ENCODE peak calls at places on chromosomes 4 and X, in seven cellular contexts. O, U, W, R, E, M and G are unnamed samples.

GRCh38 chrX:66731398-66731797 is 92.5 kb upstream of the EDA2R start:
- DNase-seq in O (no peak), U (peak), W (no peak), R (no peak), E (no peak), M (peak), G (peak)

GRCh38 chr4:8038702-8039251 is 99.1 kb upstream of the AFAP1 start:
- DNase-seq in O (no peak), U (no peak), W (no peak), R (no peak), E (no peak), M (no peak), G (no peak)

GRCh38 chr4:26839534-26839951 is 21.1 kb upstream of the STIM2 start:
- DNase-seq in O (no peak), U (no peak), W (peak), R (no peak), E (no peak), M (no peak), G (no peak)

GRCh38 chrX:132077414-132077813 is 50.4 kb downstream of the FRMD7 start:
- DNase-seq in O (no peak), U (no peak), W (no peak), R (no peak), E (no peak), M (peak), G (peak)

GRCh38 chrX:38166478-38167083 is 54.1 kb downstream of the SRPX start:
- DNase-seq in O (no peak), U (peak), W (no peak), R (no peak), E (peak), M (peak), G (no peak)

GRCh38 chr4:952881-953573 is 20.3 kb downstream of the DGKQ start:
- DNase-seq in O (no peak), U (no peak), W (no peak), R (no peak), E (no peak), M (no peak), G (no peak)

GRCh38 chrX:150146271-150146888 is 208.1 kb upstream of the EOLA2 start:
- DNase-seq in O (no peak), U (no peak), W (no peak), R (no peak), E (no peak), M (no peak), G (no peak)

GRCh38 chrX:109498434-109498833 is 16.5 kb upstream of the GUCY2F start:
- DNase-seq in O (no peak), U (no peak), W (no peak), R (no peak), E (no peak), M (no peak), G (no peak)

GRCh38 chr4:6008092-6008551 is 10.1 kb downstream of the C4orf50 start:
- DNase-seq in O (no peak), U (peak), W (no peak), R (no peak), E (no peak), M (no peak), G (no peak)

GRCh38 chr4:108172231-108172779 is 3.6 kb upstream of the LEF1 start:
- DNase-seq in O (no peak), U (no peak), W (no peak), R (no peak), E (no peak), M (no peak), G (no peak)

GRCh38 chrX:108735680-108736508 is 469 bp downstream of the IRS4 start:
- DNase-seq in O (no peak), U (no peak), W (no peak), R (no peak), E (no peak), M (no peak), G (no peak)

GRCh38 chr4:89797117-89797516 is 39.8 kb downstream of the SNCA start:
- DNase-seq in O (no peak), U (no peak), W (no peak), R (no peak), E (no peak), M (no peak), G (no peak)

GRCh38 chr4:13921805-13922204 is 294.3 kb upstream of the BOD1L1 start:
- DNase-seq in O (no peak), U (no peak), W (no peak), R (no peak), E (no peak), M (peak), G (no peak)

GRCh38 chr4:789571-790465 is 36.1 kb downstream of the CPLX1 start:
- DNase-seq in O (no peak), U (no peak), W (no peak), R (no peak), E (no peak), M (no peak), G (no peak)

GRCh38 chr4:7557447-7557846 is 122.7 kb upstream of the PSAPL1 start:
- DNase-seq in O (no peak), U (no peak), W (no peak), R (no peak), E (no peak), M (peak), G (no peak)

GRCh38 chrX:101190736-101191135 is 28.9 kb upstream of the DRP2 start:
- DNase-seq in O (no peak), U (no peak), W (no peak), R (no peak), E (no peak), M (no peak), G (no peak)

GRCh38 chr4:70277121-70277520 is 34.7 kb downstream of the CSN3 start:
- DNase-seq in O (no peak), U (no peak), W (no peak), R (no peak), E (no peak), M (no peak), G (no peak)

GRCh38 chrX:28854637-28855036 is 267.4 kb downstream of the IL1RAPL1 start:
- DNase-seq in O (no peak), U (no peak), W (no peak), R (no peak), E (no peak), M (no peak), G (no peak)

GRCh38 chr4:26860922-26861433 is 337 bp downstream of the STIM2 start:
- DNase-seq in O (peak), U (no peak), W (no peak), R (peak), E (peak), M (peak), G (no peak)

GRCh38 chrX:128975716-128976115 is 547.6 kb downstream of the SMARCA1 start:
- DNase-seq in O (peak), U (peak), W (no peak), R (no peak), E (peak), M (peak), G (peak)

GRCh38 chr4:173171987-173172386 is 3.4 kb downstream of the GALNT7 start:
- DNase-seq in O (no peak), U (no peak), W (no peak), R (no peak), E (no peak), M (no peak), G (no peak)

DNA sequence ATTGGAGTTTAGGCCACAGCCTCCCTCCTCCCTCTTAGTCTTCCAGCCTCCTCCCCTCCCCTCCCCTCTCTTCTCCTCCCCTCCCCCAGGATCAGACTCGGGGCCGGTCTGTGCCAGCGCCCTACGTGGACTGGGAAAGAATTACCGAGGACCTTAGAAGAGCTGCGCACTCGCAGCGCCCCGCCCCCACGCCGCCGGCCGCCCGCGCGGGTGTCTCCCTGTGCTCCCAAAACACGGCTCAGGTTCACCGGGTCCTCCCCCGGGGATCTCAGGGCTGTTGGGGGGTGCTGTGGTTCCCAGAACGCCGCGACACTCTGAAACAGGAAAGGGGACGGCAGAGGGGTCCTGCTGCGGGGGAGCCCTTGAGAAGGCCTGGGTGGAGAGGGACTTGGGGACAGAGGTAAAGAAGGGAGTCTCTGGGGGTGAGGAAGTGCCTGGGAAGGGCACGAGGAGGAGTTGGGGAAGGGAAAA is 122.2 kb upstream of the TBL1X start:
- DNase-seq in O (peak), U (peak), W (peak), R (peak), E (peak), M (peak), G (peak)
- TF ChIP-seq POLR2AphosphoS5 in O (no peak), U (no peak), W (no peak), R (no peak), E (peak), M (no peak), G (no peak)

DNA sequence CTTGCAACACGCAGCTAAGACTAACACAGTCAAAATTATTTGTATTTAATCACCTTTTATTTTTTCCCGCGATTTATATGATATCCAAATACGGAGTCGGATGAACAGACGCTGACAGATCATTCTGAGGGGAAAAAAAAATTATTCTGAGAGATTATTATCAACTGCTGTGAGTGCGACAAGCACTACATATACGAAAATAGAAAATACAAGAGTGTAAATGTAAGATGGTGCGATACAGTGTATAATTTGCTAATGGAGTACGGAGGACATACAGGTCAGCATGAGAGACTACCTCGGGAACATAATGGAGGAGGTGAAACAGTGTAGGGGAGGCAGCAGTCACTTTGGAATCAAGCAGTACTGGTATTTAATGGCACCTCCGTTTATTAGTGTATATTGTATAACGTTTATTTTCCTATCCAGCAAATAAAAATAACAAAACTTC is 2.8 kb upstream of the LIN54 start:
- DNase-seq in O (no peak), U (no peak), W (no peak), R (no peak), E (no peak), M (no peak), G (no peak)
- H3K4me3 ChIP-seq in O (peak), U (peak), W (peak), R (peak), E (peak), M (peak), G (peak)

GRCh38 chr4:138199568-138200235 is 42.4 kb downstream of the SLC7A11 start:
- DNase-seq in O (peak), U (no peak), W (no peak), R (no peak), E (peak), M (peak), G (no peak)
- TF ChIP-seq POLR2AphosphoS5 in O (peak), U (no peak), W (no peak), R (no peak), E (peak), M (no peak), G (no peak)

GRCh38 chr4:137125011-137125410 is 407.3 kb downstream of the PCDH18 start:
- DNase-seq in O (no peak), U (no peak), W (no peak), R (no peak), E (no peak), M (no peak), G (no peak)
- H3K4me3 ChIP-seq in O (peak), U (no peak), W (peak), R (peak), E (peak), M (no peak), G (no peak)

GRCh38 chrX:44012484-44013096 is 39.4 kb upstream of the NDP start:
- DNase-seq in O (peak), U (no peak), W (peak), R (peak), E (no peak), M (no peak), G (peak)
- TF ChIP-seq POLR2AphosphoS5 in O (no peak), U (no peak), W (no peak), R (no peak), E (no peak), M (no peak), G (peak)

GRCh38 chrX:19372170-19373033 is 28.7 kb downstream of the PDHA1 start:
- DNase-seq in O (peak), U (peak), W (peak), R (no peak), E (peak), M (peak), G (peak)
- H3K4me3 ChIP-seq in O (peak), U (no peak), W (peak), R (peak), E (peak), M (no peak), G (peak)

GRCh38 chr4:22498866-22499265 is 17.0 kb downstream of the ADGRA3 start:
- DNase-seq in O (no peak), U (no peak), W (no peak), R (no peak), E (no peak), M (no peak), G (no peak)
- TF ChIP-seq POLR2AphosphoS5 in O (no peak), U (no peak), W (no peak), R (no peak), E (no peak), M (no peak), G (no peak)